ENCODE peak calls at places on chromosomes 2 and 18, in seven cellular contexts. G is putamen, V is AG08396, F is body of pancreas, N is ELR, Z is T-helper 9 cell, X is NCI-H748 treated with DMSO at 0.1 percent for 48 hours. M is an unnamed sample.

GRCh38 chr2:68387408-68388350 is 22.6 kb downstream of the PLEK start:
- DNase-seq in G (no peak), V (no peak), F (no peak), N (no peak), Z (no peak), X (no peak), M (no peak)

GRCh38 chr2:175251425-175252041 is 70.0 kb upstream of the ATP5MC3 start:
- DNase-seq in G (peak), V (peak), F (no peak), N (peak), Z (no peak), X (peak), M (no peak)

GRCh38 chr2:81324046-81324445 is 1019.5 kb upstream of the LRRTM1 start:
- DNase-seq in G (no peak), V (no peak), F (no peak), N (peak), Z (no peak), X (no peak), M (no peak)

GRCh38 chr2:104929663-104930062 is 75.7 kb downstream of the POU3F3 start:
- DNase-seq in G (peak), V (no peak), F (no peak), N (no peak), Z (no peak), X (no peak), M (no peak)

GRCh38 chr2:73265298-73266060 is 18.8 kb downstream of the FBXO41 start:
- DNase-seq in G (no peak), V (no peak), F (no peak), N (no peak), Z (no peak), X (no peak), M (no peak)

GRCh38 chr2:62147610-62148301 is 48.2 kb upstream of the B3GNT2 start:
- DNase-seq in G (peak), V (no peak), F (no peak), N (peak), Z (no peak), X (no peak), M (no peak)

GRCh38 chr2:8634466-8635172 is 47.2 kb upstream of the ID2 start:
- DNase-seq in G (no peak), V (no peak), F (no peak), N (no peak), Z (no peak), X (no peak), M (no peak)

GRCh38 chr18:63439334-63439733 is 17.1 kb upstream of the VPS4B start:
- DNase-seq in G (peak), V (peak), F (peak), N (peak), Z (peak), X (peak), M (no peak)

GRCh38 chr2:23213196-23213595 is 171.8 kb upstream of the KLHL29 start:
- DNase-seq in G (no peak), V (no peak), F (no peak), N (no peak), Z (no peak), X (no peak), M (no peak)

GRCh38 chr2:158542577-158542976 is 85.8 kb downstream of the PKP4 start:
- DNase-seq in G (no peak), V (no peak), F (no peak), N (peak), Z (no peak), X (no peak), M (no peak)

GRCh38 chr18:43805646-43806194 is 528.4 kb upstream of the SYT4 start:
- DNase-seq in G (no peak), V (no peak), F (no peak), N (no peak), Z (no peak), X (no peak), M (no peak)

GRCh38 chr2:30932850-30933249 is 125.6 kb upstream of the CAPN13 start:
- DNase-seq in G (no peak), V (no peak), F (no peak), N (no peak), Z (no peak), X (no peak), M (no peak)

GRCh38 chr2:230129343-230129742 is 60.6 kb upstream of the SLC16A14 start:
- DNase-seq in G (no peak), V (no peak), F (no peak), N (peak), Z (no peak), X (no peak), M (no peak)

GRCh38 chr2:43210467-43211303 is 15.7 kb downstream of the ZFP36L2 start:
- DNase-seq in G (peak), V (peak), F (no peak), N (peak), Z (no peak), X (no peak), M (peak)

M was measured in MG63.